ENCODE peak calls at places on chromosomes 12 and 14, in five cellular contexts. One of them, this sample, is unnamed.

GRCh38 chr14:100342195-100342594 is 19.1 kb downstream of the SLC25A47 start:
- DNase-seq in upper lobe of left lung: peak; percentile 8
- DNase-seq in stomach: no peak
- DNase-seq in breast epithelium: no peak
- DNase-seq in right lobe of liver: peak; percentile 38
- DNase-seq in this sample: no peak

GRCh38 chr14:103728721-103729120 is 13.1 kb downstream of the ZFYVE21 start:
- DNase-seq in upper lobe of left lung: no peak
- DNase-seq in right lobe of liver: no peak
- DNase-seq in breast epithelium: no peak
- DNase-seq in stomach: peak; percentile 69
- DNase-seq in this sample: no peak

GRCh38 chr12:131264625-131265024 is 310.9 kb downstream of the ADGRD1 start:
- DNase-seq in stomach: no peak
- DNase-seq in right lobe of liver: no peak
- DNase-seq in breast epithelium: no peak
- DNase-seq in upper lobe of left lung: peak; percentile 71
- DNase-seq in this sample: no peak

GRCh38 chr12:113296557-113297213 is 38.2 kb downstream of the SLC8B1 start:
- DNase-seq in upper lobe of left lung: no peak
- DNase-seq in right lobe of liver: no peak
- DNase-seq in breast epithelium: no peak
- DNase-seq in stomach: no peak
- DNase-seq in this sample: no peak

GRCh38 chr14:32230695-32231280 is 27.7 kb upstream of the RNU6-8 start:
- DNase-seq in upper lobe of left lung: no peak
- DNase-seq in stomach: no peak
- DNase-seq in right lobe of liver: no peak
- DNase-seq in breast epithelium: no peak
- DNase-seq in this sample: no peak

GRCh38 chr12:49767333-49767732 is 26.0 kb downstream of the TMBIM6 start:
- DNase-seq in breast epithelium: no peak
- DNase-seq in right lobe of liver: no peak
- DNase-seq in upper lobe of left lung: no peak
- DNase-seq in stomach: no peak
- DNase-seq in this sample: no peak

GRCh38 chr14:30005114-30005698 is 77.6 kb upstream of the PRKD1 start:
- DNase-seq in right lobe of liver: no peak
- DNase-seq in stomach: no peak
- DNase-seq in breast epithelium: no peak
- DNase-seq in upper lobe of left lung: no peak
- DNase-seq in this sample: no peak

GRCh38 chr14:74867673-74868072 is 8.3 kb downstream of the PROX2 start:
- DNase-seq in right lobe of liver: no peak
- DNase-seq in upper lobe of left lung: no peak
- DNase-seq in stomach: no peak
- DNase-seq in breast epithelium: no peak
- DNase-seq in this sample: no peak

GRCh38 chr12:89524201-89525001 is at the start of gene GALNT4:
- DNase-seq in breast epithelium: peak; percentile 89
- DNase-seq in right lobe of liver: peak; percentile 92
- DNase-seq in upper lobe of left lung: peak; percentile 93
- DNase-seq in stomach: peak; percentile 90
- DNase-seq in this sample: peak; percentile 82

GRCh38 chr12:114476159-114476558 is 70.2 kb upstream of the TBX5 start:
- DNase-seq in stomach: no peak
- DNase-seq in right lobe of liver: no peak
- DNase-seq in breast epithelium: no peak
- DNase-seq in upper lobe of left lung: no peak
- DNase-seq in this sample: no peak

GRCh38 chr12:49369723-49370145 is 2.5 kb downstream of the SPATS2 start:
- DNase-seq in stomach: peak; percentile 43
- DNase-seq in upper lobe of left lung: no peak
- DNase-seq in right lobe of liver: no peak
- DNase-seq in breast epithelium: no peak
- DNase-seq in this sample: peak; percentile 46

GRCh38 chr14:70893062-70893841 is 14.0 kb upstream of the PCNX1 start:
- DNase-seq in upper lobe of left lung: no peak
- DNase-seq in stomach: no peak
- DNase-seq in breast epithelium: no peak
- DNase-seq in right lobe of liver: no peak
- DNase-seq in this sample: no peak

GRCh38 chr14:80164991-80165390 is 46.3 kb downstream of the DIO2 start:
- DNase-seq in upper lobe of left lung: no peak
- DNase-seq in stomach: no peak
- DNase-seq in right lobe of liver: no peak
- DNase-seq in breast epithelium: no peak
- DNase-seq in this sample: no peak

GRCh38 chr12:124833693-124834122 is 30.0 kb downstream of the SCARB1 start:
- DNase-seq in stomach: no peak
- DNase-seq in upper lobe of left lung: no peak
- DNase-seq in right lobe of liver: no peak
- DNase-seq in breast epithelium: no peak
- DNase-seq in this sample: no peak

GRCh38 chr12:22083167-22083566 is 37.1 kb downstream of the CMAS start:
- DNase-seq in right lobe of liver: no peak
- DNase-seq in upper lobe of left lung: no peak
- DNase-seq in breast epithelium: no peak
- DNase-seq in stomach: no peak
- DNase-seq in this sample: no peak

GRCh38 chr12:24596768-24597388 is 352.0 kb downstream of the BCAT1 start:
- DNase-seq in breast epithelium: no peak
- DNase-seq in right lobe of liver: no peak
- DNase-seq in stomach: no peak
- DNase-seq in upper lobe of left lung: no peak
- DNase-seq in this sample: no peak

GRCh38 chr12:11658796-11659195 is 9.3 kb downstream of the ETV6 start:
- DNase-seq in stomach: no peak
- DNase-seq in right lobe of liver: no peak
- DNase-seq in breast epithelium: no peak
- DNase-seq in upper lobe of left lung: no peak
- DNase-seq in this sample: no peak

GRCh38 chr12:14993537-14994266 is 20.9 kb downstream of the PDE6H start:
- DNase-seq in right lobe of liver: no peak
- DNase-seq in upper lobe of left lung: no peak
- DNase-seq in breast epithelium: no peak
- DNase-seq in stomach: no peak
- DNase-seq in this sample: no peak

GRCh38 chr12:88559772-88560171 is 20.5 kb downstream of the KITLG start:
- DNase-seq in upper lobe of left lung: no peak
- DNase-seq in breast epithelium: no peak
- DNase-seq in stomach: no peak
- DNase-seq in right lobe of liver: no peak
- DNase-seq in this sample: no peak

DNA sequence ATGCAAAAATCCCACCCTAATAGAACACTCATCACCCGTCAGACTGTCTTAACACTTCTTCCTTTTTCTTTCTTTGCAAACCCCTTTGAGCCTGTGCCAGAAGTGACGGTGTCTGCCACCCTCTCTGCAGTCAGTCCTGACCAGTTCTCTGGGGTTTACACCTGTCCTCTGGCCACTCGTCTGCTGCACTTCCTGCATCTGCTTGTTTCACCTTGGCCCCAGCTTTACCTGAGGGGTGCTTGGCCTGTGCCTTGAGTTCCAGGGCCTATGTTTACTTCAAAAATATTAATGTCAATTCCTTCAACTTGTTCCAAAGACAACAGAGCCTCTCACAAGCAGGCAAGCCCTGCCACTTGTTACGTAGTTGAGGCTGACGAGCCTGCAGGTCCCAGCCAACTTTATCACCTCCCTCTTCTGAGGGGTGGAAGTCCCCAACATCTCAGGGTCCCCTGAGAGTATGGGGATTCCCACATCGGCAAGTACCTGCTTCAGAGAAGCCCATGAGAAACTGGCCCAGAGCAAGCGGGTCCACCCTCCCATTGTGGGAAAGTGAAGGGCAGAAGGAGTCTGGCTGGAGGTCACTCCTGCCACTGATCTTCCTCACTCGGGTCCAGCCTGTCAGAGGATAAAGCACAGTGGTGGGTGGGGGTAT is 205.4 kb downstream of the DAD1 start:
- DNase-seq in right lobe of liver: no peak
- DNase-seq in stomach: peak; percentile 34
- DNase-seq in upper lobe of left lung: peak; percentile 65
- DNase-seq in breast epithelium: no peak
- DNase-seq in this sample: no peak
- TF ChIP-seq POLR2A in right lobe of liver: no peak
- TF ChIP-seq POLR2A in stomach: no peak
- TF ChIP-seq POLR2A in upper lobe of left lung: no peak
- TF ChIP-seq POLR2A in breast epithelium: no peak
- TF ChIP-seq POLR2A in this sample: peak; percentile 61

DNA sequence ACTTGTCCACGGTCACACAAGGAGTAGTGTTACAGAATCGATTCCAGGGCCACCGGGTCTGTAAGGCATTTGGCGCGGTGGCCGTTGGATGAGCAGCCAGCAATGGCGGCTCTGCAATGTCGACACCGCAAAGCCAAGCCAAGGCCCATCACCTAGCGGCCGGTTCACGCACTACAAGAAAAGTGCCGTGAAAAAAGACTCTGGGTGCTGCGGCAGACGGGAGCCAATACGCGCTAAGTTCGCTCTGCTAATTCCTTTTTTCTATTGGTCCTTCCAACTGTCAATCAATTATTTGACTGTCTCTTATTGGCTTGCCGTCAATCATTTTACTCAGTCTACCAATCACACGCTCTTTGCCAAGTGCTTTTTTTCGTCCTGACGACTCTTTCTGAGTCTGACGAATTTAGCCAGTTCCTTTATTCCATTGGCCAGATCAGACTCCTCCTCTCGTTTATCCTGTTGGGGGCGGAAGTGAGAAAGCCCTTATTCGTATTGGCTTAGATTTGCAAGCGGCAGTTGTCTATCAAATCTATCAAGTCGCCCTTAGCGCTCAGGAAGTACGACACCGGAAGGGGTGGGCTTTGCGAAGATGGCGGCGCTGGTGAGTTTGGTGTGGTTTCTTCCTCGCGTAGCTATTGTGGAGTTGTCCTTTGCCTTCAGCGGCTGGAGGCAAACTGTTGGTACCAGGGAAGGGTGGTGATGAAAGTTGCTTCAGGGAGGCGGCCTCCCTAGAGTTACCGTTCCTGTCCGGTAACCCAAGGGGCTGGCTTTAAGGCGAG is at the start of gene NGDN:
- DNase-seq in right lobe of liver: peak; percentile 94
- DNase-seq in stomach: peak; percentile 94
- DNase-seq in breast epithelium: peak; percentile 91
- DNase-seq in upper lobe of left lung: peak; percentile 95
- DNase-seq in this sample: peak; percentile 77
- TF ChIP-seq POLR2A in right lobe of liver: peak; percentile 65
- TF ChIP-seq POLR2A in stomach: no peak
- TF ChIP-seq POLR2A in breast epithelium: peak; percentile 49
- TF ChIP-seq POLR2A in upper lobe of left lung: no peak
- TF ChIP-seq POLR2A in this sample: peak; percentile 79

GRCh38 chr12:57126561-57126960 is 1.7 kb upstream of the LRP1 start:
- DNase-seq in upper lobe of left lung: no peak
- DNase-seq in right lobe of liver: peak; percentile 50
- DNase-seq in stomach: no peak
- DNase-seq in breast epithelium: no peak
- DNase-seq in this sample: no peak

GRCh38 chr12:57127101-57127709 is 1.1 kb upstream of the LRP1 start:
- DNase-seq in upper lobe of left lung: peak; percentile 92
- DNase-seq in stomach: peak; percentile 84
- DNase-seq in right lobe of liver: peak; percentile 94
- DNase-seq in breast epithelium: peak; percentile 77
- DNase-seq in this sample: no peak

GRCh38 chr12:57129311-57130288 is 1.3 kb downstream of the LRP1 start:
- DNase-seq in right lobe of liver: peak; percentile 47
- DNase-seq in stomach: no peak
- DNase-seq in breast epithelium: no peak
- DNase-seq in upper lobe of left lung: no peak
- DNase-seq in this sample: no peak

GRCh38 chr12:57127710-57128518 is at the start of gene LRP1:
- DNase-seq in stomach: peak; percentile 83
- DNase-seq in right lobe of liver: peak; percentile 92
- DNase-seq in breast epithelium: peak; percentile 78
- DNase-seq in upper lobe of left lung: peak; percentile 82
- DNase-seq in this sample: peak; percentile 61

DNA sequence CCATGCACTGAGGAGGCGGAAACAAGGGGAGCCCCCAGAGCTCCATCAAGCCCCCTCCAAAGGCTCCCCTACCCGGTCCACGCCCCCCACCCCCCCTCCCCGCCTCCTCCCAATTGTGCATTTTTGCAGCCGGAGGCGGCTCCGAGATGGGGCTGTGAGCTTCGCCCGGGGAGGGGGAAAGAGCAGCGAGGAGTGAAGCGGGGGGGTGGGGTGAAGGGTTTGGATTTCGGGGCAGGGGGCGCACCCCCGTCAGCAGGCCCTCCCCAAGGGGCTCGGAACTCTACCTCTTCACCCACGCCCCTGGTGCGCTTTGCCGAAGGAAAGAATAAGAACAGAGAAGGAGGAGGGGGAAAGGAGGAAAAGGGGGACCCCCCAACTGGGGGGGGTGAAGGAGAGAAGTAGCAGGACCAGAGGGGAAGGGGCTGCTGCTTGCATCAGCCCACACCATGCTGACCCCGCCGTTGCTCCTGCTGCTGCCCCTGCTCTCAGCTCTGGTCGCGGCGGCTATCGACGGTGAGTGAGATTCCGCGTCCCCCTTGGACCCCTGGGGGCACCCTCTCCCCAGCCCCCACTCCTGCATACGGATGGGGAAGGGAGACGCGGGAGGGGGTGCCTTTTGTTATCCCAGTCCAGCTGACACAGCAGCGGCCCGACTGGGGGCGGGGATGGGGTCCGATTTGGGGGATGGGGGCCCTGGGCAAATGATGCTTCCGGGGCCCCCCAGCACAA is 400 bp downstream of the LRP1 start:
- DNase-seq in right lobe of liver: peak; percentile 52
- DNase-seq in upper lobe of left lung: no peak
- DNase-seq in breast epithelium: no peak
- DNase-seq in stomach: no peak
- DNase-seq in this sample: no peak
- TF ChIP-seq POLR2A in right lobe of liver: no peak
- TF ChIP-seq POLR2A in upper lobe of left lung: no peak
- TF ChIP-seq POLR2A in breast epithelium: no peak
- TF ChIP-seq POLR2A in stomach: no peak
- TF ChIP-seq POLR2A in this sample: no peak

DNA sequence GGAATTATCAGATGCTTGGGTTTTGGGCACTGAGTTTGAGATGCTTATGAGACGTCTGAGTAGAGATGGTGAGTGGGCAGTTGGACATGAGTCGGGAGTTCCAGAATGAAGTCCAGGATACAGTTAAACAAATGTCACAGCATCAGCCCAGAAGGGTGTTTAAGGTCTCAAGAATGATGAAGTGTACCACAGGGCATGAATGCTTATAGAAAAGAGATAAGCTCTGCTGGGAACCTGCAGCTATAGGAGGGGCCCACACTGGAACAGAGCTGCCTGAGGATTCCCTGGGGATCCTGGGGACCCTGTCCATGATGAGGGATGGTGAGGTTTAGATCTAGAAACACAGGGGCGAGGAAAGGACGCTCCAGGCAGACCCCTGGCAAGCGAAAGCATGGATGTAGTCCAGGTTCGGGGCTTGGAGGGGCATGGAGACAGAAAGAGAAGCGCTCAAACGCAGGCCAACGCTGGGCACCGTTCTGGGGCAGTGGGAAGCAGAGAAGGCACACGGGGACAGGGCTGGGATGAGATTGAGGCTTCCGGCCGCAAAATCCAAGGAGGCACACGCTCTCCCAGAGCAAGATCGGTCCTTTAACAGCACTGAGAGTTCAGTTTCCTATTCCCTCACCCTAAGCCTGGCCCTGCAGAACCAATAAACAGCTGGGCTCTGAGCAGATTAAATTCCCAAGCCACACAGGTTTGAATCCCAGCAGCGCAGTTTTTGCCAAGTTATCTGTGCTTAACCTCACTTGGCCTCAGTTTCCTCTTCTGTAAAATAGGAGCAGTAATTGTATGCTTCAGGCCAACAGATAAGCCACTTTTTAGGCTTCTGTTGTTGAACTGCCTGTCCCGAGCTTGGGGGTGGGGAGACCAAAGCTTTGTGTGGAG is 52.9 kb downstream of the EID3 start:
- DNase-seq in right lobe of liver: no peak
- DNase-seq in breast epithelium: no peak
- DNase-seq in upper lobe of left lung: no peak
- DNase-seq in stomach: no peak
- DNase-seq in this sample: no peak
- TF ChIP-seq POLR2A in right lobe of liver: no peak
- TF ChIP-seq POLR2A in breast epithelium: no peak
- TF ChIP-seq POLR2A in upper lobe of left lung: no peak
- TF ChIP-seq POLR2A in stomach: no peak
- TF ChIP-seq POLR2A in this sample: no peak

This sample was measured in GM12892.